ENCODE peak calls at places on chromosomes 13 and 19, in nine cellular contexts. A is keratinocyte, Y is fibroblast of lung, Z is thoracic aorta, M is fibroblast of the aortic adventitia, F is PC-3, D is epithelial cell of proximal tubule, Q is transverse colon, V is tibial artery. L is an unnamed sample.

GRCh38 chr13:99959127-99959529 is 12.4 kb downstream of the ZIC5 start:
- DNase-seq in A (no peak), Y (no peak), Z (no peak), M (no peak), F (no peak), D (no peak), Q (no peak), V (no peak), L (no peak)

GRCh38 chr13:43316997-43317396 is 293.6 kb downstream of the DNAJC15 start:
- DNase-seq in A (no peak), Y (peak; percentile 68), Z (no peak), M (peak; percentile 71), F (no peak), D (no peak), Q (no peak), V (peak; percentile 28), L (peak; percentile 63)

GRCh38 chr19:52570005-52570861 is at the start of gene ZNF701:
- DNase-seq in A (peak; percentile 53), Y (peak; percentile 92), Z (peak; percentile 82), M (peak; percentile 90), F (peak; percentile 90), D (peak; percentile 63), Q (peak; percentile 97), V (peak; percentile 95), L (peak; percentile 88)

GRCh38 chr19:12993562-12993961 is 1.7 kb upstream of the NFIX start:
- DNase-seq in A (no peak), Y (no peak), Z (no peak), M (no peak), F (no peak), D (no peak), Q (no peak), V (no peak), L (no peak)

GRCh38 chr13:102598061-102598460 is 1.3 kb downstream of the TPP2 start:
- DNase-seq in A (no peak), Y (peak; percentile 2), Z (no peak), M (no peak), F (no peak), D (no peak), Q (no peak), V (no peak), L (no peak)

GRCh38 chr13:102830646-102831045 is 15.2 kb upstream of the ERCC5 start:
- DNase-seq in A (no peak), Y (no peak), Z (no peak), M (peak; percentile 39), F (peak; percentile 50), D (no peak), Q (peak; percentile 67), V (no peak), L (peak; percentile 53)

GRCh38 chr19:11364935-11365334 is 9.5 kb upstream of the SWSAP1 start:
- DNase-seq in A (no peak), Y (no peak), Z (no peak), M (no peak), F (no peak), D (no peak), Q (no peak), V (no peak), L (no peak)

GRCh38 chr13:52798770-52799430 is 49.5 kb downstream of the PCDH8 start:
- DNase-seq in A (no peak), Y (no peak), Z (no peak), M (no peak), F (no peak), D (no peak), Q (no peak), V (no peak), L (no peak)

GRCh38 chr13:79128158-79128557 is 277.9 kb downstream of the RBM26 start:
- DNase-seq in A (peak; percentile 9), Y (peak; percentile 77), Z (no peak), M (peak; percentile 2), F (peak; percentile 76), D (peak; percentile 55), Q (no peak), V (no peak), L (no peak)

GRCh38 chr13:31674056-31674455 is 65.3 kb upstream of the RXFP2 start:
- DNase-seq in A (no peak), Y (no peak), Z (no peak), M (peak; percentile 56), F (no peak), D (no peak), Q (no peak), V (no peak), L (peak; percentile 23)

GRCh38 chr13:19955873-19956559 is 2.5 kb upstream of the ZMYM2 start:
- DNase-seq in A (no peak), Y (no peak), Z (no peak), M (no peak), F (no peak), D (no peak), Q (no peak), V (no peak), L (no peak)

GRCh38 chr13:24270639-24271131 is 38.7 kb upstream of the C1QTNF9 start:
- DNase-seq in A (no peak), Y (peak; percentile 66), Z (no peak), M (peak; percentile 61), F (no peak), D (no peak), Q (peak; percentile 62), V (peak; percentile 78), L (peak; percentile 40)

GRCh38 chr19:46404039-46404883 is 9.1 kb downstream of the CCDC8 start:
- DNase-seq in A (no peak), Y (peak; percentile 63), Z (no peak), M (peak; percentile 59), F (peak; percentile 37), D (no peak), Q (peak; percentile 63), V (peak; percentile 59), L (peak; percentile 84)

GRCh38 chr19:28964500-28964899 is 248.5 kb downstream of the UQCRFS1 start:
- DNase-seq in A (no peak), Y (no peak), Z (no peak), M (no peak), F (no peak), D (no peak), Q (no peak), V (no peak), L (no peak)
- TF ChIP-seq CTCF in A (no peak), Y (no peak), Z (no peak), M (no peak), F (no peak), D (no peak), Q (no peak), V (no peak), L (no peak)

GRCh38 chr13:114018461-114019055 is 44.7 kb upstream of the C13orf46 start:
- DNase-seq in A (no peak), Y (no peak), Z (no peak), M (no peak), F (no peak), D (no peak), Q (no peak), V (no peak), L (no peak)
- H3K4me3 ChIP-seq in A (no peak overlapping the region), Y (no peak overlapping the region), Z (no peak overlapping the region), M (no peak overlapping the region), F (no peak overlapping the region), D (no peak overlapping the region), Q (no peak overlapping the region), V (no peak overlapping the region), L (no peak overlapping the region)

GRCh38 chr19:36373638-36374156 is 5.3 kb downstream of the ZFP14 start:
- DNase-seq in A (no peak), Y (no peak), Z (no peak), M (no peak), F (no peak), D (no peak), Q (no peak), V (no peak), L (no peak)

GRCh38 chr19:36377541-36378178 is 1.3 kb downstream of the ZFP14 start:
- DNase-seq in A (no peak), Y (no peak), Z (no peak), M (no peak), F (no peak), D (peak; percentile 3), Q (no peak), V (no peak), L (no peak)

GRCh38 chr19:36379510-36379819 is 464 bp upstream of the ZFP14 start:
- DNase-seq in A (no peak), Y (no peak), Z (no peak), M (no peak), F (no peak), D (no peak), Q (no peak), V (no peak), L (no peak)

GRCh38 chr19:36378625-36379509 is at the start of gene ZFP14:
- DNase-seq in A (peak; percentile 71), Y (peak; percentile 91), Z (peak; percentile 82), M (peak; percentile 93), F (peak; percentile 87), D (peak; percentile 65), Q (peak; percentile 95), V (peak; percentile 90), L (peak; percentile 91)
- TF ChIP-seq CTCF in A (peak; percentile 55), Y (no peak), Z (peak; percentile 13), M (peak; percentile 50), F (peak; percentile 37), D (peak; percentile 28), Q (no peak), V (no peak), L (no peak)

GRCh38 chr19:45267296-45267695 is 16.2 kb downstream of the MARK4 start:
- DNase-seq in A (no peak), Y (no peak), Z (no peak), M (no peak), F (no peak), D (no peak), Q (no peak), V (no peak), L (no peak)

GRCh38 chr19:45271098-45271497 is 20.0 kb downstream of the MARK4 start:
- DNase-seq in A (no peak), Y (no peak), Z (no peak), M (no peak), F (no peak), D (no peak), Q (no peak), V (no peak), L (no peak)

GRCh38 chr19:45273532-45273877 is 22.4 kb downstream of the MARK4 start:
- DNase-seq in A (no peak), Y (no peak), Z (no peak), M (no peak), F (no peak), D (no peak), Q (no peak), V (no peak), L (no peak)

GRCh38 chr19:45275370-45275971 is 24.4 kb downstream of the MARK4 start:
- DNase-seq in A (no peak), Y (peak; percentile 41), Z (no peak), M (no peak), F (no peak), D (no peak), Q (no peak), V (no peak), L (no peak)

GRCh38 chr19:45271709-45272108 is 20.6 kb downstream of the MARK4 start:
- DNase-seq in A (no peak), Y (no peak), Z (no peak), M (no peak), F (no peak), D (no peak), Q (no peak), V (no peak), L (no peak)
- H3K4me3 ChIP-seq in A (no peak overlapping the region), Y (no peak overlapping the region), Z (no peak overlapping the region), M (no peak overlapping the region), F (no peak overlapping the region), D (no peak overlapping the region), Q (no peak overlapping the region), V (no peak overlapping the region), L (no peak overlapping the region)